ENCODE peak calls at places on chromosomes 5 and 9, in four cellular contexts. F, V, O and W are unnamed samples.

GRCh38 chr5:37789991-37790390 is 49.9 kb downstream of the GDNF start:
- DNase-seq in F (no peak), V (no peak), O (peak; percentile 45), W (no peak)

GRCh38 chr9:99071313-99072039 is 33.4 kb upstream of the TGFBR1 start:
- DNase-seq in F (no peak), V (no peak), O (no peak), W (no peak)

GRCh38 chr9:78462616-78463015 is 165.7 kb downstream of the PSAT1 start:
- DNase-seq in F (no peak), V (peak; percentile 24), O (no peak), W (no peak)

GRCh38 chr5:138489705-138490104 is 24.4 kb downstream of the EGR1 start:
- DNase-seq in F (no peak), V (no peak), O (no peak), W (no peak)

GRCh38 chr5:153551537-153552079 is 61.1 kb downstream of the GRIA1 start:
- DNase-seq in F (no peak), V (peak; percentile 79), O (peak; percentile 99), W (peak; percentile 52)

GRCh38 chr5:1323803-1324173 is 21.1 kb downstream of the CLPTM1L start:
- DNase-seq in F (no peak), V (no peak), O (no peak), W (no peak)

GRCh38 chr9:117732494-117732893 is 28.3 kb downstream of the TLR4 start:
- DNase-seq in F (no peak), V (no peak), O (no peak), W (no peak)

GRCh38 chr5:58235279-58235678 is 224.6 kb downstream of the PLK2 start:
- DNase-seq in F (no peak), V (no peak), O (peak; percentile 67), W (no peak)

GRCh38 chr5:108326982-108327381 is 54.9 kb downstream of the FBXL17 start:
- DNase-seq in F (no peak), V (no peak), O (no peak), W (no peak)

GRCh38 chr5:172142709-172143215 is 45.3 kb downstream of the STK10 start:
- DNase-seq in F (no peak), V (no peak), O (no peak), W (no peak)

GRCh38 chr5:66209350-66209749 is 65.2 kb downstream of the SREK1 start:
- DNase-seq in F (no peak), V (no peak), O (no peak), W (peak; percentile 34)

GRCh38 chr5:126446498-126447224 is 23.5 kb downstream of the GRAMD2B start:
- DNase-seq in F (no peak), V (peak; percentile 76), O (peak; percentile 63), W (no peak)

GRCh38 chr5:14879985-14880589 is 8.5 kb upstream of the ANKH start:
- DNase-seq in F (no peak), V (no peak), O (peak; percentile 39), W (no peak)

GRCh38 chr5:159797566-159797965 is 118.7 kb upstream of the ADRA1B start:
- DNase-seq in F (no peak), V (no peak), O (no peak), W (no peak)

GRCh38 chr5:37665889-37666288 is 174.0 kb downstream of the GDNF start:
- DNase-seq in F (no peak), V (no peak), O (no peak), W (no peak)